ENCODE peak calls at places on chromosomes 12 and 14, in eight cellular contexts. One of them, this sample, is unnamed.

GRCh38 chr12:95169368-95169767 is 47.9 kb downstream of the FGD6 start:
- DNase-seq in WTC11: no peak
- DNase-seq in CD8-positive, alpha-beta memory T cell: no peak
- DNase-seq in NCI-H1105: no peak
- DNase-seq in fibroblast of villous mesenchyme: peak
- DNase-seq in NCI-H1436: no peak
- DNase-seq in thoracic aorta: no peak
- DNase-seq in glomerular endothelial cell: peak
- DNase-seq in this sample: peak

GRCh38 chr12:98073610-98074009 is 441.8 kb upstream of the TMPO start:
- DNase-seq in WTC11: no peak
- DNase-seq in CD8-positive, alpha-beta memory T cell: no peak
- DNase-seq in NCI-H1105: no peak
- DNase-seq in fibroblast of villous mesenchyme: no peak
- DNase-seq in NCI-H1436: no peak
- DNase-seq in thoracic aorta: no peak
- DNase-seq in glomerular endothelial cell: no peak
- DNase-seq in this sample: no peak

GRCh38 chr12:30357712-30358111 is 338.0 kb downstream of the IPO8 start:
- DNase-seq in WTC11: no peak
- DNase-seq in CD8-positive, alpha-beta memory T cell: no peak
- DNase-seq in NCI-H1105: no peak
- DNase-seq in fibroblast of villous mesenchyme: peak
- DNase-seq in NCI-H1436: no peak
- DNase-seq in thoracic aorta: no peak
- DNase-seq in glomerular endothelial cell: no peak
- DNase-seq in this sample: no peak

GRCh38 chr14:61462566-61463195 is 141.3 kb downstream of the PRKCH start:
- DNase-seq in WTC11: no peak
- DNase-seq in CD8-positive, alpha-beta memory T cell: no peak
- DNase-seq in NCI-H1105: peak
- DNase-seq in fibroblast of villous mesenchyme: peak
- DNase-seq in NCI-H1436: no peak
- DNase-seq in thoracic aorta: no peak
- DNase-seq in glomerular endothelial cell: no peak
- DNase-seq in this sample: peak

GRCh38 chr14:105283028-105283427 is 17.8 kb downstream of the BRF1 start:
- DNase-seq in WTC11: peak
- DNase-seq in CD8-positive, alpha-beta memory T cell: no peak
- DNase-seq in NCI-H1105: no peak
- DNase-seq in fibroblast of villous mesenchyme: no peak
- DNase-seq in NCI-H1436: no peak
- DNase-seq in thoracic aorta: no peak
- DNase-seq in glomerular endothelial cell: no peak
- DNase-seq in this sample: no peak

GRCh38 chr12:45178771-45179170 is 37.1 kb upstream of the ANO6 start:
- DNase-seq in WTC11: no peak
- DNase-seq in CD8-positive, alpha-beta memory T cell: no peak
- DNase-seq in NCI-H1105: no peak
- DNase-seq in fibroblast of villous mesenchyme: no peak
- DNase-seq in NCI-H1436: no peak
- DNase-seq in thoracic aorta: no peak
- DNase-seq in glomerular endothelial cell: no peak
- DNase-seq in this sample: no peak

GRCh38 chr14:26775765-26776577 is 178.1 kb upstream of the NOVA1 start:
- DNase-seq in WTC11: no peak
- DNase-seq in CD8-positive, alpha-beta memory T cell: no peak
- DNase-seq in NCI-H1105: no peak
- DNase-seq in fibroblast of villous mesenchyme: peak
- DNase-seq in NCI-H1436: no peak
- DNase-seq in thoracic aorta: no peak
- DNase-seq in glomerular endothelial cell: peak
- DNase-seq in this sample: no peak

GRCh38 chr14:93870377-93870776 is 56.8 kb upstream of the FAM181A start:
- DNase-seq in WTC11: no peak
- DNase-seq in CD8-positive, alpha-beta memory T cell: no peak
- DNase-seq in NCI-H1105: no peak
- DNase-seq in fibroblast of villous mesenchyme: no peak
- DNase-seq in NCI-H1436: no peak
- DNase-seq in thoracic aorta: no peak
- DNase-seq in glomerular endothelial cell: no peak
- DNase-seq in this sample: no peak

GRCh38 chr12:120225852-120226640 is 25.1 kb upstream of the RPLP0 start:
- DNase-seq in WTC11: no peak
- DNase-seq in CD8-positive, alpha-beta memory T cell: no peak
- DNase-seq in NCI-H1105: no peak
- DNase-seq in fibroblast of villous mesenchyme: no peak
- DNase-seq in NCI-H1436: peak
- DNase-seq in thoracic aorta: no peak
- DNase-seq in glomerular endothelial cell: no peak
- DNase-seq in this sample: no peak

GRCh38 chr12:96981053-96981452 is 74.0 kb downstream of the NEDD1 start:
- DNase-seq in WTC11: no peak
- DNase-seq in CD8-positive, alpha-beta memory T cell: no peak
- DNase-seq in NCI-H1105: no peak
- DNase-seq in fibroblast of villous mesenchyme: peak
- DNase-seq in NCI-H1436: no peak
- DNase-seq in thoracic aorta: no peak
- DNase-seq in glomerular endothelial cell: peak
- DNase-seq in this sample: peak

GRCh38 chr12:68290126-68290525 is 36.7 kb upstream of the IL22 start:
- DNase-seq in WTC11: no peak
- DNase-seq in CD8-positive, alpha-beta memory T cell: no peak
- DNase-seq in NCI-H1105: no peak
- DNase-seq in fibroblast of villous mesenchyme: no peak
- DNase-seq in NCI-H1436: no peak
- DNase-seq in thoracic aorta: no peak
- DNase-seq in glomerular endothelial cell: no peak
- DNase-seq in this sample: peak

GRCh38 chr14:101763941-101764709 is 2.6 kb downstream of the PPP2R5C start:
- DNase-seq in WTC11: no peak
- DNase-seq in CD8-positive, alpha-beta memory T cell: no peak
- DNase-seq in NCI-H1105: no peak
- DNase-seq in fibroblast of villous mesenchyme: no peak
- DNase-seq in NCI-H1436: no peak
- DNase-seq in thoracic aorta: no peak
- DNase-seq in glomerular endothelial cell: no peak
- DNase-seq in this sample: no peak

GRCh38 chr12:53966385-53967133 is 6.4 kb upstream of the HOXC11 start:
- DNase-seq in WTC11: no peak
- DNase-seq in CD8-positive, alpha-beta memory T cell: no peak
- DNase-seq in NCI-H1105: no peak
- DNase-seq in fibroblast of villous mesenchyme: no peak
- DNase-seq in NCI-H1436: no peak
- DNase-seq in thoracic aorta: no peak
- DNase-seq in glomerular endothelial cell: no peak
- DNase-seq in this sample: no peak

GRCh38 chr14:104393898-104394605 is 185.5 kb upstream of the C14orf180 start:
- DNase-seq in WTC11: no peak
- DNase-seq in CD8-positive, alpha-beta memory T cell: peak
- DNase-seq in NCI-H1105: no peak
- DNase-seq in fibroblast of villous mesenchyme: peak
- DNase-seq in NCI-H1436: no peak
- DNase-seq in thoracic aorta: no peak
- DNase-seq in glomerular endothelial cell: no peak
- DNase-seq in this sample: no peak

GRCh38 chr14:101331141-101331525 is 230.2 kb upstream of the DIO3 start:
- DNase-seq in WTC11: no peak
- DNase-seq in CD8-positive, alpha-beta memory T cell: no peak
- DNase-seq in NCI-H1105: no peak
- DNase-seq in fibroblast of villous mesenchyme: no peak
- DNase-seq in NCI-H1436: no peak
- DNase-seq in thoracic aorta: no peak
- DNase-seq in glomerular endothelial cell: no peak
- DNase-seq in this sample: no peak

GRCh38 chr12:100564905-100565467 is 8.5 kb upstream of the GAS2L3 start:
- DNase-seq in WTC11: no peak
- DNase-seq in CD8-positive, alpha-beta memory T cell: no peak
- DNase-seq in NCI-H1105: no peak
- DNase-seq in fibroblast of villous mesenchyme: no peak
- DNase-seq in NCI-H1436: no peak
- DNase-seq in thoracic aorta: no peak
- DNase-seq in glomerular endothelial cell: no peak
- DNase-seq in this sample: no peak

GRCh38 chr14:97056086-97056485 is 258.9 kb downstream of the VRK1 start:
- DNase-seq in WTC11: no peak
- DNase-seq in CD8-positive, alpha-beta memory T cell: no peak
- DNase-seq in NCI-H1105: peak
- DNase-seq in fibroblast of villous mesenchyme: no peak
- DNase-seq in NCI-H1436: no peak
- DNase-seq in thoracic aorta: no peak
- DNase-seq in glomerular endothelial cell: no peak
- DNase-seq in this sample: no peak

GRCh38 chr12:29710104-29710503 is 73.6 kb downstream of the TMTC1 start:
- DNase-seq in WTC11: peak
- DNase-seq in CD8-positive, alpha-beta memory T cell: no peak
- DNase-seq in NCI-H1105: peak
- DNase-seq in fibroblast of villous mesenchyme: no peak
- DNase-seq in NCI-H1436: peak
- DNase-seq in thoracic aorta: no peak
- DNase-seq in glomerular endothelial cell: no peak
- DNase-seq in this sample: no peak

GRCh38 chr14:51776102-51776894 is 84.1 kb upstream of the GNG2 start:
- DNase-seq in WTC11: peak
- DNase-seq in CD8-positive, alpha-beta memory T cell: no peak
- DNase-seq in NCI-H1105: peak
- DNase-seq in fibroblast of villous mesenchyme: peak
- DNase-seq in NCI-H1436: peak
- DNase-seq in thoracic aorta: no peak
- DNase-seq in glomerular endothelial cell: peak
- DNase-seq in this sample: peak

GRCh38 chr14:104451474-104451873 is 128.1 kb upstream of the C14orf180 start:
- DNase-seq in WTC11: no peak
- DNase-seq in CD8-positive, alpha-beta memory T cell: no peak
- DNase-seq in NCI-H1105: no peak
- DNase-seq in fibroblast of villous mesenchyme: no peak
- DNase-seq in NCI-H1436: no peak
- DNase-seq in thoracic aorta: no peak
- DNase-seq in glomerular endothelial cell: no peak
- DNase-seq in this sample: no peak

GRCh38 chr12:8449293-8449944 is 6.3 kb upstream of the CLEC6A start:
- DNase-seq in WTC11: no peak
- DNase-seq in CD8-positive, alpha-beta memory T cell: no peak
- DNase-seq in NCI-H1105: no peak
- DNase-seq in fibroblast of villous mesenchyme: no peak
- DNase-seq in NCI-H1436: no peak
- DNase-seq in thoracic aorta: no peak
- DNase-seq in glomerular endothelial cell: no peak
- DNase-seq in this sample: no peak

GRCh38 chr12:28622416-28622815 is 432.2 kb downstream of the CCDC91 start:
- DNase-seq in WTC11: no peak
- DNase-seq in CD8-positive, alpha-beta memory T cell: no peak
- DNase-seq in NCI-H1105: no peak
- DNase-seq in fibroblast of villous mesenchyme: peak
- DNase-seq in NCI-H1436: no peak
- DNase-seq in thoracic aorta: no peak
- DNase-seq in glomerular endothelial cell: no peak
- DNase-seq in this sample: peak